ENCODE peak calls at places on chromosomes 6 and 20, in ten cellular contexts. C, W, Y, G, U, X, J, F, K and L are unnamed samples.

GRCh38 chr20:36359668-36360406 is 53.7 kb downstream of the DLGAP4 start:
- DNase-seq in C (no peak), W (no peak), Y (no peak), G (no peak), U (no peak), X (no peak), J (no peak), F (no peak), K (no peak), L (no peak)

GRCh38 chr6:52503853-52504777 is 72.7 kb downstream of the TRAM2 start:
- DNase-seq in C (peak), W (peak), Y (peak), G (peak), U (no peak), X (no peak), J (no peak), F (peak), K (no peak), L (peak)

GRCh38 chr6:122476131-122476530 is 4.5 kb upstream of the SERINC1 start:
- DNase-seq in C (no peak), W (peak), Y (no peak), G (no peak), U (no peak), X (no peak), J (peak), F (no peak), K (no peak), L (no peak)

GRCh38 chr6:149271348-149272340 is 45.9 kb upstream of the TAB2 start:
- DNase-seq in C (no peak), W (no peak), Y (no peak), G (no peak), U (peak), X (peak), J (no peak), F (no peak), K (peak), L (no peak)

GRCh38 chr6:147298461-147298860 is 94.2 kb downstream of the STXBP5 start:
- DNase-seq in C (no peak), W (no peak), Y (no peak), G (no peak), U (no peak), X (no peak), J (no peak), F (no peak), K (no peak), L (no peak)

GRCh38 chr20:62651285-62652021 is 9.2 kb downstream of the SLCO4A1 start:
- DNase-seq in C (no peak), W (peak), Y (no peak), G (peak), U (peak), X (peak), J (no peak), F (no peak), K (peak), L (no peak)

GRCh38 chr20:50012282-50013263 is 29.8 kb downstream of the SNAI1 start:
- DNase-seq in C (no peak), W (no peak), Y (no peak), G (no peak), U (no peak), X (no peak), J (no peak), F (no peak), K (no peak), L (no peak)

GRCh38 chr6:107114872-107115694 is at the start of gene BEND3:
- DNase-seq in C (no peak), W (peak), Y (no peak), G (no peak), U (peak), X (peak), J (no peak), F (peak), K (no peak), L (peak)

GRCh38 chr20:16951876-16952275 is 203.7 kb downstream of the OTOR start:
- DNase-seq in C (no peak), W (no peak), Y (no peak), G (no peak), U (no peak), X (no peak), J (no peak), F (no peak), K (no peak), L (no peak)

GRCh38 chr6:75842191-75842590 is 93.2 kb downstream of the MYO6 start:
- DNase-seq in C (no peak), W (no peak), Y (no peak), G (no peak), U (no peak), X (no peak), J (no peak), F (no peak), K (no peak), L (no peak)

GRCh38 chr20:47466193-47466592 is 35.5 kb upstream of the NCOA3 start:
- DNase-seq in C (no peak), W (no peak), Y (no peak), G (no peak), U (no peak), X (no peak), J (no peak), F (no peak), K (no peak), L (no peak)